ENCODE peak calls at places on chromosomes 4 and X, in ten cellular contexts. L, Z, Y, N, E, C, M, Q, A and D are unnamed samples.

GRCh38 chrX:71224098-71224708 is 1.2 kb downstream of the GJB1 start:
- DNase-seq in L (no peak), Z (no peak), Y (no peak), N (no peak), E (no peak), C (no peak), M (no peak), Q (no peak), A (no peak), D (no peak)

GRCh38 chr4:77104405-77105292 is 28.9 kb upstream of the CCNI start:
- DNase-seq in L (peak), Z (peak), Y (peak), N (no peak), E (peak), C (no peak), M (peak), Q (no peak), A (peak), D (no peak)

GRCh38 chrX:2692221-2693122 is 1.4 kb downstream of the CD99 start:
- DNase-seq in L (peak), Z (peak), Y (peak), N (no peak), E (no peak), C (no peak), M (peak), Q (no peak), A (peak), D (peak)

GRCh38 chrX:68945081-68945602 is 116.3 kb downstream of the EFNB1 start:
- DNase-seq in L (no peak), Z (no peak), Y (no peak), N (no peak), E (no peak), C (no peak), M (no peak), Q (no peak), A (no peak), D (no peak)

GRCh38 chr4:170058745-170059144 is 31.0 kb downstream of the AADAT start:
- DNase-seq in L (no peak), Z (no peak), Y (no peak), N (no peak), E (no peak), C (no peak), M (no peak), Q (no peak), A (no peak), D (no peak)

GRCh38 chrX:21798677-21799219 is 40.7 kb upstream of the MBTPS2 start:
- DNase-seq in L (peak), Z (peak), Y (no peak), N (no peak), E (no peak), C (no peak), M (no peak), Q (peak), A (no peak), D (no peak)

GRCh38 chr4:119550857-119551532 is 77.6 kb downstream of the PDE5A start:
- DNase-seq in L (peak), Z (no peak), Y (no peak), N (no peak), E (no peak), C (no peak), M (no peak), Q (no peak), A (no peak), D (peak)

GRCh38 chrX:48753708-48754107 is 7.8 kb upstream of the GLOD5 start:
- DNase-seq in L (no peak), Z (no peak), Y (no peak), N (no peak), E (no peak), C (no peak), M (no peak), Q (no peak), A (peak), D (no peak)

GRCh38 chrX:56766554-56767412 is 37.7 kb downstream of the NBDY start:
- DNase-seq in L (peak), Z (peak), Y (no peak), N (no peak), E (peak), C (no peak), M (no peak), Q (no peak), A (peak), D (no peak)

GRCh38 chr4:92104506-92104905 is 199.3 kb upstream of the GRID2 start:
- DNase-seq in L (no peak), Z (no peak), Y (no peak), N (no peak), E (no peak), C (no peak), M (no peak), Q (no peak), A (no peak), D (no peak)

GRCh38 chr4:55020131-55020530 is 105.3 kb downstream of the KDR start:
- DNase-seq in L (no peak), Z (no peak), Y (no peak), N (no peak), E (no peak), C (no peak), M (no peak), Q (no peak), A (no peak), D (no peak)

GRCh38 chrX:140034916-140035315 is 69.6 kb upstream of the CXorf66 start:
- DNase-seq in L (no peak), Z (no peak), Y (no peak), N (no peak), E (no peak), C (no peak), M (no peak), Q (no peak), A (no peak), D (no peak)

GRCh38 chr4:18039113-18039512 is 17.6 kb upstream of the LCORL start:
- DNase-seq in L (no peak), Z (no peak), Y (no peak), N (no peak), E (no peak), C (no peak), M (no peak), Q (no peak), A (no peak), D (no peak)

GRCh38 chr4:80062527-80062926 is 10.5 kb downstream of the ANTXR2 start:
- DNase-seq in L (peak), Z (no peak), Y (no peak), N (no peak), E (no peak), C (no peak), M (no peak), Q (no peak), A (no peak), D (no peak)

GRCh38 chr4:44145868-44146267 is 302.7 kb downstream of the KCTD8 start:
- DNase-seq in L (peak), Z (no peak), Y (no peak), N (no peak), E (no peak), C (no peak), M (no peak), Q (no peak), A (no peak), D (no peak)